ENCODE peak calls at places on chromosomes 6 and 20, in ten cellular contexts. J, O, U, V, R, S, H, D, E and M are unnamed samples.

GRCh38 chr6:161272600-161273355 is 1.1 kb downstream of the AGPAT4 start:
- DNase-seq in V (peak; percentile 21), U (no peak), S (no peak), O (peak; percentile 46), E (peak; percentile 49), D (peak; percentile 9), H (no peak), J (no peak), R (no peak), M (no peak)

GRCh38 chr20:53296451-53297153 is 297.0 kb downstream of the ZNF217 start:
- DNase-seq in O (no peak), U (peak; percentile 82), J (no peak), E (no peak), V (no peak), D (no peak), R (no peak), H (no peak), S (no peak), M (no peak)

GRCh38 chr20:41258489-41258888 is 59.0 kb downstream of the ZHX3 start:
- DNase-seq in E (no peak), D (no peak), R (no peak), J (no peak), V (no peak), U (peak; percentile 6), O (no peak), H (no peak), S (no peak), M (no peak)

GRCh38 chr6:53179961-53180651 is 31.5 kb upstream of the GCM1 start:
- DNase-seq in U (no peak), J (no peak), S (no peak), E (no peak), O (no peak), H (no peak), R (peak; percentile 13), D (no peak), V (peak; percentile 10), M (no peak)

GRCh38 chr6:168527451-168528210 is 86.6 kb downstream of the SMOC2 start:
- DNase-seq in J (no peak), E (no peak), S (no peak), H (no peak), V (no peak), O (no peak), D (no peak), R (no peak), U (no peak), M (no peak)

GRCh38 chr6:83985308-83985713 is 48.3 kb upstream of the MRAP2 start:
- DNase-seq in D (no peak), R (no peak), V (peak; percentile 1), H (no peak), S (no peak), E (no peak), O (no peak), J (no peak), U (peak; percentile 78), M (no peak)

GRCh38 chr6:170020041-170020583 is 268.7 kb downstream of the ERMARD start:
- DNase-seq in D (no peak), H (no peak), J (no peak), O (peak; percentile 17), E (no peak), S (no peak), U (no peak), V (no peak), R (no peak), M (no peak)

GRCh38 chr6:157260735-157261134 is 62.6 kb downstream of the TMEM242 start:
- DNase-seq in J (no peak), H (no peak), E (no peak), V (no peak), U (no peak), S (no peak), R (no peak), D (no peak), O (no peak), M (no peak)

GRCh38 chr6:84508981-84509380 is 255.4 kb downstream of the TBX18 start:
- DNase-seq in E (no peak), O (no peak), J (no peak), S (no peak), U (peak; percentile 79), D (peak; percentile 11), V (peak; percentile 49), R (no peak), H (no peak), M (no peak)

GRCh38 chr6:57313711-57314471 is 3.5 kb upstream of the PRIM2 start:
- DNase-seq in R (no peak), D (peak; percentile 100), J (peak; percentile 94), V (peak; percentile 100), O (no peak), U (no peak), E (no peak), S (no peak), H (no peak), M (peak; percentile 97)

GRCh38 chr20:52103469-52103910 is 88.1 kb downstream of the ZFP64 start:
- DNase-seq in R (no peak), V (peak; percentile 28), O (peak; percentile 72), D (peak; percentile 55), E (no peak), H (no peak), S (no peak), J (no peak), U (no peak), M (no peak)

GRCh38 chr6:148235446-148235845 is 107.2 kb upstream of the SASH1 start:
- DNase-seq in H (no peak), E (no peak), J (no peak), R (no peak), O (no peak), S (no peak), U (no peak), V (peak; percentile 25), D (peak; percentile 32), M (no peak)

GRCh38 chr20:63168861-63169260 is 47.1 kb downstream of the YTHDF1 start:
- DNase-seq in V (no peak), O (no peak), R (no peak), U (no peak), D (no peak), E (no peak), H (no peak), S (no peak), J (no peak), M (no peak)

GRCh38 chr6:81700414-81700813 is 52.1 kb downstream of the TENT5A start:
- DNase-seq in D (peak; percentile 9), H (no peak), U (no peak), E (no peak), J (no peak), S (no peak), V (no peak), O (no peak), R (no peak), M (no peak)

GRCh38 chr20:15610700-15611277 is 962.5 kb downstream of the KIF16B start:
- DNase-seq in R (no peak), S (no peak), V (no peak), E (no peak), O (no peak), U (no peak), D (no peak), J (no peak), H (no peak), M (no peak)